ENCODE peak calls at places on chromosomes 6 and 20, in four cellular contexts. C is HCEC 1CT, O is activated T-cell treated with anti-CD3 and anti-CD28 coated beads for 1 hour, G is SW480. X is an unnamed sample.

GRCh38 chr6:121382467-121383121 is 48.3 kb upstream of the TBC1D32 start:
- DNase-seq in C (no peak), O (no peak), G (peak), X (no peak)

GRCh38 chr6:10465633-10466499 is 51.0 kb upstream of the TFAP2A start:
- DNase-seq in C (peak), O (no peak), G (no peak), X (no peak)

GRCh38 chr20:47737923-47738322 is 47.4 kb downstream of the SULF2 start:
- DNase-seq in C (no peak), O (no peak), G (no peak), X (no peak)

GRCh38 chr20:36975085-36975829 is 23.7 kb upstream of the SAMHD1 start:
- DNase-seq in C (no peak), O (peak), G (peak), X (no peak)

GRCh38 chr6:6741264-6741663 is 152.7 kb downstream of the LY86 start:
- DNase-seq in C (no peak), O (no peak), G (peak), X (no peak)

GRCh38 chr6:119129148-119129967 is 50.9 kb upstream of the FAM184A start:
- DNase-seq in C (peak), O (no peak), G (peak), X (no peak)

GRCh38 chr6:153059757-153060156 is 57.2 kb upstream of the MTRF1L start:
- DNase-seq in C (no peak), O (no peak), G (no peak), X (no peak)

GRCh38 chr6:9248125-9248524 is 812.8 kb upstream of the SLC35B3 start:
- DNase-seq in C (no peak), O (no peak), G (no peak), X (no peak)

GRCh38 chr20:58229198-58229802 is 847 bp upstream of the ANKRD60 start:
- DNase-seq in C (no peak), O (no peak), G (no peak), X (no peak)

GRCh38 chr20:54879393-54879792 is 404.0 kb downstream of the DOK5 start:
- DNase-seq in C (no peak), O (no peak), G (no peak), X (no peak)

GRCh38 chr20:62048821-62049291 is 16.8 kb downstream of the TAF4 start:
- DNase-seq in C (no peak), O (no peak), G (no peak), X (no peak)

GRCh38 chr6:76165471-76166221 is 93.2 kb upstream of the IMPG1 start:
- DNase-seq in C (no peak), O (no peak), G (no peak), X (no peak)

GRCh38 chr20:34443546-34443945 is 72.7 kb upstream of the DYNLRB1 start:
- DNase-seq in C (no peak), O (no peak), G (no peak), X (no peak)

GRCh38 chr6:34056301-34056700 is 89.6 kb downstream of the GRM4 start:
- DNase-seq in C (peak), O (no peak), G (no peak), X (no peak)

GRCh38 chr20:35106827-35107380 is 14.3 kb upstream of the TRPC4AP start:
- DNase-seq in C (peak), O (no peak), G (no peak), X (no peak)

GRCh38 chr6:3825851-3826581 is 23.2 kb upstream of the FAM50B start:
- DNase-seq in C (peak), O (no peak), G (peak), X (no peak)

GRCh38 chr20:64168381-64169088 is 4.3 kb downstream of the MYT1 start:
- DNase-seq in C (no peak), O (no peak), G (no peak), X (peak)

GRCh38 chr20:38426006-38426405 is 9.1 kb downstream of the SNHG17 start:
- DNase-seq in C (peak), O (no peak), G (peak), X (no peak)

GRCh38 chr6:33768644-33769120 is 20.2 kb downstream of the LEMD2 start:
- DNase-seq in C (peak), O (peak), G (peak), X (peak)

X was measured in NK-92 treated with Interleukin-12 subunit alpha and Interleukin-12 subunit beta, amount 100 ng/mL, for 24 hours.